ENCODE peak calls at places on chromosomes 5 and 9, in five cellular contexts. P is ovary, N is upper lobe of left lung, B is endothelial cell of umbilical vein, Y is Peyer's patch. A is an unnamed sample. For H3K36me3 and H3K4me1, the result is how much of the 10 kb centered on the place peaks cover.

GRCh38 chr5:939368-939767 is 46.7 kb downstream of the TRIP13 start:
- DNase-seq in Y (no peak), N (no peak), P (no peak), B (no peak), A (no peak)

GRCh38 chr5:95760291-95761191 is 29.4 kb downstream of the RHOBTB3 start:
- DNase-seq in N (no peak), P (no peak), Y (peak), B (peak), A (peak)

GRCh38 chr9:13719981-13720380 is 440.5 kb upstream of the MPDZ start:
- DNase-seq in N (no peak), Y (no peak), P (no peak), B (peak), A (peak)

GRCh38 chr5:79827159-79827562 is 137.5 kb downstream of the CMYA5 start:
- DNase-seq in B (no peak), P (no peak), N (no peak), Y (no peak), A (no peak)

GRCh38 chr9:3912817-3913216 is 387.0 kb upstream of the RFX3 start:
- DNase-seq in P (no peak), Y (no peak), B (no peak), N (no peak), A (no peak)

GRCh38 chr9:77981332-77981731 is 50.3 kb downstream of the GNAQ start:
- DNase-seq in Y (no peak), B (peak), N (no peak), P (no peak), A (no peak)

GRCh38 chr5:39220280-39221030 is 1.1 kb upstream of the FYB1 start:
- DNase-seq in N (no peak), B (no peak), Y (no peak), P (no peak), A (no peak)

GRCh38 chr9:129623331-129623730 is 2.4 kb upstream of the C9orf50 start:
- DNase-seq in B (no peak), N (no peak), P (no peak), Y (no peak), A (no peak)

GRCh38 chr9:37523916-37524315 is 38.2 kb downstream of the POLR1E start:
- DNase-seq in P (no peak), Y (no peak), B (no peak), N (no peak), A (no peak)

GRCh38 chr5:84253946-84254345 is 130.7 kb downstream of the EDIL3 start:
- DNase-seq in Y (no peak), B (no peak), P (no peak), N (no peak), A (no peak)

GRCh38 chr5:84257061-84257460 is 127.6 kb downstream of the EDIL3 start:
- DNase-seq in Y (no peak), B (no peak), P (no peak), N (no peak), A (no peak)

GRCh38 chr5:84251503-84251902 is 133.2 kb downstream of the EDIL3 start:
- DNase-seq in B (no peak), P (no peak), Y (no peak), N (no peak), A (no peak)

GRCh38 chr5:84259221-84260045 is 125.2 kb downstream of the EDIL3 start:
- DNase-seq in B (no peak), Y (no peak), N (no peak), P (no peak), A (no peak)

DNA sequence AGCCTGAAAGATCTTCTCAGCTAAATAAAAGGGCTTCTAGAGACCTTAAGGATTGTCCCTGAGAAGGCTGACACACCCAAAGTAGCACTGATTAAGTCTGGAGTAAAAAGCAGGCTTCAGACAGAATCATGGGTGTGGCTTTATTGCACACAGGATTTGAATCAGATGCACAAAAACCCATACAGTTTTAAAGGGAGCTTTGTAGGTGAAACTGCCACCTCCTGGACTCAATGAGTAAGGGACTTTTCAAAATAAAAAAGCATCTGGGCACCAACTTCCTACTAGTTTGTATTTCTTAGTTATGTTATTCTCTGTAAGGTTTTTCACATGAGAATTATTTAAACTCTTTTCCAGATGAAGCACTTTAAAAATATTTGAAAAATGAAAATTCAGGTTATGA is 129.4 kb downstream of the EDIL3 start:
- DNase-seq in Y (no peak), B (peak), P (no peak), N (no peak), A (peak)
- TF ChIP-seq CTCF in Y (no peak), B (no peak), P (no peak), N (no peak), A (peak)

DNA sequence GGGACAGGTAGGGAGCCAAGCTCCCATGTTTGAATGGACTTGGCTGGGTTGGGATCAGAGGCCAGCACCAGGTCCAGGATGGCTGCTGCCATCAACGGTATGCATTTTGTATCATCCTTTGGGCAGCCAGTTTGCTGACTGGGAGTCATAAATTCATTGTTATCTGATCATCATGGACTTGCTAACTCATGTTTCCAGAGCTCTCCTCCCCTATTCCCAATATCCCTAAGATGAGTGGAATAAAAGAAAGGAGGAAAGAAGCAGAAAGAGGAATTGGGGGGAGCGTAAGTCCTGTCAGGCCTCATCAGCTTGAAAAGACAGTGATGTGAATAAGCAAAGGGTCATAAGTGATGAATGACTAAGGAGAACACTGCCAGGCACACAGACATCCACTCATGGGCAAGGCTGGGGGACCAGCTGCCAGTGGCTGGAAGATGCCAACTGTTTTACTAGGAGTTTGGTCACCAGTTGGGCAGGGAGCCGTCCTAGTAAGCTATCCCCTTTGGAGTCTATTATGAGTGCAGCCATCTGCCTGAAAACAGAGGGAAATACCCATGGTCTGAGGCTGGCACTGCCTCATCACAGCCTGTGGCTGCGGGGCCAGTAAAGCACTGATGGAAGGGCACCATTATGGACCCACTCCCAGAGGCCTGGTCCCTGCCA is 187.0 kb upstream of the PANK3 start:
- DNase-seq in N (no peak), B (no peak), P (no peak), Y (no peak), A (no peak)
- H3K36me3 ChIP-seq in N (under half), B (under half), P (under half), Y (under half), A (under half)

GRCh38 chr9:108934323-108934885 is at the start of gene ABITRAM:
- DNase-seq in N (peak), B (peak), P (peak), Y (peak), A (peak)
- H3K4me1 ChIP-seq in N (under half), B (under half), P (under half), Y (under half), A (under half)

GRCh38 chr9:1319436-1319835 is 269.3 kb downstream of the DMRT2 start:
- DNase-seq in B (no peak), P (no peak), Y (no peak), N (no peak), A (no peak)
- TF ChIP-seq CTCF in B (no peak), P (no peak), Y (no peak), N (no peak), A (no peak)

GRCh38 chr9:137781906-137782585 is 95.5 kb upstream of the CACNA1B start:
- DNase-seq in B (no peak), Y (no peak), P (no peak), N (peak), A (no peak)
- H3K36me3 ChIP-seq in B (under half), Y (half or more), P (under half), N (half or more), A (half or more)

GRCh38 chr9:131704988-131705387 is 34.9 kb downstream of the RAPGEF1 start:
- DNase-seq in B (no peak), Y (no peak), N (no peak), P (no peak), A (no peak)
- H3K4me1 ChIP-seq in B (under half), Y (under half), N (half or more), P (under half), A (under half)

GRCh38 chr5:82909816-82910215 is 167.4 kb downstream of the TMEM167A start:
- DNase-seq in B (no peak), P (no peak), N (no peak), Y (no peak), A (no peak)

GRCh38 chr5:82910905-82911304 is 166.3 kb downstream of the TMEM167A start:
- DNase-seq in B (no peak), N (no peak), P (no peak), Y (no peak), A (peak)

GRCh38 chr5:82912462-82912861 is 164.7 kb downstream of the TMEM167A start:
- DNase-seq in P (no peak), N (no peak), Y (no peak), B (no peak), A (no peak)

GRCh38 chr5:82917584-82917983 is 159.6 kb downstream of the TMEM167A start:
- DNase-seq in Y (no peak), P (no peak), B (no peak), N (no peak), A (no peak)

GRCh38 chr5:82911902-82912301 is 165.3 kb downstream of the TMEM167A start:
- DNase-seq in N (no peak), P (no peak), Y (no peak), B (no peak), A (no peak)
- TF ChIP-seq CTCF in N (no peak), P (no peak), Y (no peak), B (no peak), A (no peak)

DNA sequence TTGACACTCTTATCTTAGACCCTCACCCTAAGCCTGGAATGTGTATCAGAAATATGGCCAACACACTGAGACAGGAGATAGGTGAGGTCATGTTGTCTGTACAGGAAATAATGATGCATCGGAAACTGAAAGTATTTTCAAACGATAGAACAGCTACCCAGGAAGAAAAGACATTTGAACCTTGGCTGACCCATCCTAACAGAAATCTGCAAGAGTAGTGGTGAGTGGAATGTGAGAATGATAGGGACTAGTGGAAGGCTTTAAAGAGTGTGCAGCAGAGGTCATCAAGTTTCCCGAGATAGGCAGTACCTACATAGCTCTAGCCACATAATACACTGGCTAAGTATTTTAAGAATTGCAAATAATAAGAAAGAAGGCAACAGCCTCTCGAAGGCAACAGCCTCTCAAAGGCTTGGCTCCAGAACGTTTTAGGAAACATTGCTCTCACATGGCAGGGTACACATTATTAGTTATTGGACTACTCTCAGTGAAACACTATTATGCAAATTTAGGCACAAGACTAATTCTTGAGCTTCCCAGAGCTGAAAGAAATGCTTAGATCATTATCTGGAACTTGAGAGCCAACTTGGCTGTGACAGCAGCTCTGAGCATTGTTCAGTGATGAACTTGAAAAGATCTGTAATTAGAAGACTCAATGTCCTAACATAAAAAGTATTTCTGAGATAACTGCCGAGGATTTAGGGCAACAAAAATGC is 133.1 kb upstream of the FBXL7 start:
- DNase-seq in Y (no peak), N (no peak), P (no peak), B (peak), A (peak)
- H3K36me3 ChIP-seq in Y (under half), N (under half), P (under half), B (under half), A (under half)

DNA sequence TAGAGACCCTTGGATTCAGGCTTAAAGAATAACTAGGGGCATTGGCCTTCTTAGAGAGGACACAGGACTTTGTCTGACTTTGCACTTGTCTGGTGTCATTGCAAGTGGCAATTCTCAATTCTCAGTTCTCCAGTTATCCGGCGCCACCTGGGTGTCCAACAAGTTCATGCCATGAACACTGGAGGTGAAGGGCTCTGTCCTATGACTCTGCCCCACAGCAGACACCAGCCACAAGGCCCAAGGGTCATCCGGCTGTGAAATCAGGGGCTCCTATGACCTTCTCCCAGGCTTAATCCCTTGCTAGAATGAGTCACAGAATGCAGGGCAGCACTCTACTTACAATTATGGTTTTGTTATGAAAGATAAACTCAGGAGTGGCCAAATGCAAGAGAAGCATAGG is 391.9 kb downstream of the GADD45G start:
- DNase-seq in B (no peak), Y (no peak), P (no peak), N (no peak), A (no peak)
- H3K4me1 ChIP-seq in B (under half), Y (under half), P (under half), N (half or more), A (half or more)

A was measured in cardiac muscle cell.